ENCODE peak calls at places on chromosomes 3 and 15, in five cellular contexts. L, E, R, X and P are unnamed samples.

GRCh38 chr3:36362973-36363372 is 17.3 kb upstream of the STAC start:
- DNase-seq in L (no peak), E (peak), R (no peak), X (no peak), P (peak)

GRCh38 chr3:10411598-10412332 is 90.9 kb upstream of the SEC13 start:
- DNase-seq in L (no peak), E (no peak), R (no peak), X (no peak), P (no peak)

GRCh38 chr3:48552111-48552911 is 4.3 kb downstream of the PFKFB4 start:
- DNase-seq in L (no peak), E (no peak), R (no peak), X (no peak), P (no peak)

GRCh38 chr15:59298255-59298856 is 74.3 kb downstream of the MYO1E start:
- DNase-seq in L (no peak), E (no peak), R (no peak), X (peak), P (no peak)

GRCh38 chr3:57951106-57951882 is 56.9 kb upstream of the FLNB start:
- DNase-seq in L (peak), E (peak), R (no peak), X (no peak), P (peak)

GRCh38 chr3:49790626-49791411 is 4.5 kb upstream of the IP6K1 start:
- DNase-seq in L (peak), E (no peak), R (no peak), X (no peak), P (no peak)

GRCh38 chr3:65945480-65945879 is 93.2 kb downstream of the MAGI1 start:
- DNase-seq in L (no peak), E (no peak), R (no peak), X (no peak), P (no peak)

GRCh38 chr15:78207110-78207458 is 27.3 kb downstream of the ACSBG1 start:
- DNase-seq in L (no peak), E (no peak), R (no peak), X (no peak), P (no peak)

GRCh38 chr3:34072297-34072696 is 273.9 kb downstream of the PDCD6IP start:
- DNase-seq in L (no peak), E (no peak), R (no peak), X (no peak), P (no peak)

GRCh38 chr15:45203182-45203581 is 15.4 kb upstream of the SHF start:
- DNase-seq in L (no peak), E (no peak), R (no peak), X (no peak), P (no peak)

GRCh38 chr3:99920530-99921376 is 103.1 kb downstream of the CMSS1 start:
- DNase-seq in L (peak), E (peak), R (no peak), X (no peak), P (peak)

GRCh38 chr3:172034786-172035685 is 4.3 kb upstream of the FNDC3B start:
- DNase-seq in L (peak), E (no peak), R (no peak), X (no peak), P (no peak)

GRCh38 chr3:159766563-159767185 is 222.0 kb upstream of the IL12A start:
- DNase-seq in L (peak), E (no peak), R (no peak), X (no peak), P (peak)

GRCh38 chr3:81395739-81396138 is 365.7 kb downstream of the GBE1 start:
- DNase-seq in L (no peak), E (peak), R (peak), X (no peak), P (peak)

GRCh38 chr15:68553994-68554715 is 24.6 kb upstream of the CORO2B start:
- DNase-seq in L (peak), E (peak), R (no peak), X (no peak), P (peak)

GRCh38 chr15:78316211-78317077 is 17.0 kb upstream of the SKIC8 start:
- DNase-seq in L (no peak), E (no peak), R (no peak), X (no peak), P (no peak)

GRCh38 chr3:12840591-12841084 is 727 bp downstream of the RPL32 start:
- DNase-seq in L (no peak), E (no peak), R (no peak), X (no peak), P (no peak)

DNA sequence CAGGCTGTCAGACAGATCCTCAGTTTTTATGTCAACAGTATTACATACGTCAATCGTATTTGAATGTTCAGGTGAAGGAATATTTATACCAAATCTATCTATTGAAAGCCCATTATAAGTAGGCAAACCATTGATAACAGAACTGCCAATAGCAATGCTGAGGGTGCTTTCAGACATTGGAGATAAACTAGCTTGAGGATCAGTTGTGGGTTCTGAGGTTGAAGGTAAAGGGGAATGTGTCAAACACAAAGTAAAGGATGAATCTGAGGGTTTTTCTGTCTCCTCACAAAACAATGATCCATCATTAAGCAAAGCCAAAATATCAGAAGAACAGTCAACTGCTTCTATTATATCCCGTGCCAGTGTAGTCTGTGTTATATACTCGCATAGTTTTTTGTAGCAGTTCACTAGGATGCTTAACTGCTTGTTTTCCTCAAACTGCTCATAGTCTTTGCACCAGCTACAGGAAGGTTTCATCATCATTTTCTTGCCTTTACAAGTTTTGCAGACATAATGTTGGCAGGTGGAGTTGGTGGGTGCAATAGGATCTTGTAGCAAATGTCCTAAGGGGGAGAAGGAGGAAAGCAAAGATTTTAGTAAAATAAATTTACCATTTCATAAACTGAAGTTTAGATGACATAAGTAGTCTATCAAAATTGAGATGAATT is 43.8 kb downstream of the MSL2 start:
- DNase-seq in L (no peak), E (no peak), R (no peak), X (no peak), P (no peak)
- H3K4me2 ChIP-seq in L (no peak), E (no peak), R (no peak), X (no peak), P (no peak)

GRCh38 chr3:151426337-151426648 is 34.6 kb downstream of the IGSF10 start:
- DNase-seq in L (no peak), E (no peak), R (no peak), X (peak), P (peak)
- TF ChIP-seq MAX in L (no peak), E (no peak), R (no peak), X (no peak), P (no peak)

DNA sequence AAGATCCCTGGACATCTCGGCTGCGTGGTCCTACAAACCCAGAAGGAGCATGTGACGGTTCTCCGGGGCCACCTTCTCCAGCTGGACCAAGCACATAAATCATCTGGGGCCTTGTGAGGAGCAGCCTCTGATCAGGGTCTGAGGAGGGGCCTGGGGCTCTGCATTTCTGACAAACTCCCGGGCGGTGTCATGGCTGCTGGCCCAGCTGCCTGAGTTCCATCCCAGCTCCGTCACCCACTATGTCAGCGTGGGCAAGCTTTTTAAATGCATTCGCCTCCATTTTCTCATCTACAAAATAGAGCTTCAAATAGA is 126.3 kb upstream of the MEF2A start:
- DNase-seq in L (no peak), E (no peak), R (no peak), X (no peak), P (no peak)
- TF ChIP-seq HDAC2 in L (no peak), E (no peak), R (no peak), X (no peak), P (no peak)

GRCh38 chr3:5187920-5188418 is 462 bp downstream of the EDEM1 start:
- DNase-seq in L (peak), E (no peak), R (no peak), X (no peak), P (peak)

GRCh38 chr3:5187152-5187919 is at the start of gene EDEM1:
- DNase-seq in L (peak), E (peak), R (peak), X (peak), P (peak)

GRCh38 chr3:5186854-5187151 is 704 bp upstream of the EDEM1 start:
- DNase-seq in L (no peak), E (peak), R (no peak), X (no peak), P (no peak)

GRCh38 chr3:5190147-5190791 is 2.8 kb downstream of the EDEM1 start:
- DNase-seq in L (no peak), E (no peak), R (no peak), X (no peak), P (no peak)

DNA sequence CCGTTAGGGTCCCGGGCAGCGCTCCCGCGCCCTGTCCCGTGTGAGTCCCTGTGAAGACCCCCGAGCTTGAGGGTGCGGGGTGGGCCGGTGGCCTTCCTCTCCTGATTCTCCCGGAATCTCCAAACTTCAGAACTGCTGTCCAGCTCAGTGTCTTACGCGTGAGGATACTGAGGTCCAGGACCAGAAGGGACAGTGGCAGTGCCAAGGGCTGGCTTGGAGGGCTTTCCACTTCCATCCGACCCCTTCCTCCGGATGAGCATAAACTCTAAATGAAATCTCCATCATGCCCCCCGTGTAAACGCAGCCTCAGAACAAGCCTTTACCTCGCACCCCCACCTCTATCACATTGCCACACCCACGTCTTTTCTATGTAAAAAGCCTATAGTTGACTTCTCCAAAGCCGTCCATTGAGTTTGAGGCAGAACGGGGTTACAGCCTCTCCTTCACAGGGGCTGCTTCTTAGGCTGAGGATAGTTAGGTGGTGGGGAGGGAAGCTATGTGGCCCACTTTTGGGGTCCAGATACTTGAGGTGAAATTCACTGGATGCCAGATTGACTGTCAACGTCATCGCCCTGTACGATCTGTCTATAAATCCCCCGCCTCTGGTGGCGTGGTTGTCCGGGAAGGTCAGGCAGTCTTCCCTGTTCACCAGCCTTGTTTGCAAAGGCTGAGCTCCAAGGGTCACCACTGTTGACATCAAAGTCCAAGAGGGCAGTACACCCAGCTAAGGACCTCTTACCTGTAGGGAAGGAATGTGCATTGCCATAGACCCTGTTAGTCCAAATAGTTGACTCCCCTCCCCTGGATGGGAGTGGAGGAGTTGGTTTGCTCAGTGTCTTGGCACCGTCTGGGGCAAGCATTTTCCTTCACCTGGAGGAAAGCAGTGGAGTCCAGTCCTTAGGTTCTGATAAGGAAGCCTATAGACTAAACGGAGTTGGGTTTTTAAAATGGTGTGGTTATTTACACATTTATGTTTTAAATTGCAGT is 1.2 kb downstream of the EDEM1 start:
- DNase-seq in L (peak), E (peak), R (no peak), X (no peak), P (peak)
- H3K4me2 ChIP-seq in L (peak), E (peak), R (peak), X (peak), P (peak)

GRCh38 chr15:72475674-72476073 is 1.5 kb downstream of the ARIH1 start:
- DNase-seq in L (no peak), E (no peak), R (no peak), X (no peak), P (no peak)
- TF ChIP-seq MAX in L (no peak), E (no peak), R (no peak), X (no peak), P (no peak)

GRCh38 chr3:161969867-161970266 is 473.3 kb downstream of the OTOL1 start:
- DNase-seq in L (no peak), E (no peak), R (no peak), X (no peak), P (no peak)
- TF ChIP-seq HDAC2 in L (no peak), E (no peak), R (no peak), X (no peak), P (no peak)

GRCh38 chr3:156769661-156770654 is 56.2 kb upstream of the LEKR1 start:
- DNase-seq in L (no peak), E (no peak), R (no peak), X (no peak), P (no peak)
- H3K4me2 ChIP-seq in L (no peak), E (no peak), R (no peak), X (no peak), P (no peak)

GRCh38 chr3:101571028-101571895 is 2.7 kb upstream of the PCNP start:
- DNase-seq in L (no peak), E (no peak), R (no peak), X (no peak), P (no peak)

GRCh38 chr3:101573449-101574387 is at the start of gene PCNP:
- DNase-seq in L (peak), E (peak), R (peak), X (peak), P (peak)

GRCh38 chr3:101577276-101577675 is 3.3 kb downstream of the PCNP start:
- DNase-seq in L (no peak), E (no peak), R (no peak), X (no peak), P (no peak)

GRCh38 chr3:101574388-101575156 is 592 bp downstream of the PCNP start:
- DNase-seq in L (no peak), E (peak), R (no peak), X (peak), P (peak)
- TF ChIP-seq MAX in L (no peak), E (no peak), R (no peak), X (no peak), P (no peak)

GRCh38 chr3:71955549-71956373 is 170.8 kb upstream of the PROK2 start:
- DNase-seq in L (peak), E (peak), R (peak), X (peak), P (peak)

GRCh38 chr3:71949403-71949802 is 164.5 kb upstream of the PROK2 start:
- DNase-seq in L (no peak), E (no peak), R (no peak), X (no peak), P (no peak)

GRCh38 chr3:71956716-71957115 is 171.8 kb upstream of the PROK2 start:
- DNase-seq in L (no peak), E (no peak), R (no peak), X (no peak), P (no peak)

GRCh38 chr3:71951842-71952241 is 166.9 kb upstream of the PROK2 start:
- DNase-seq in L (no peak), E (no peak), R (no peak), X (no peak), P (no peak)
- TF ChIP-seq HDAC2 in L (no peak), E (no peak), R (no peak), X (no peak), P (no peak)

DNA sequence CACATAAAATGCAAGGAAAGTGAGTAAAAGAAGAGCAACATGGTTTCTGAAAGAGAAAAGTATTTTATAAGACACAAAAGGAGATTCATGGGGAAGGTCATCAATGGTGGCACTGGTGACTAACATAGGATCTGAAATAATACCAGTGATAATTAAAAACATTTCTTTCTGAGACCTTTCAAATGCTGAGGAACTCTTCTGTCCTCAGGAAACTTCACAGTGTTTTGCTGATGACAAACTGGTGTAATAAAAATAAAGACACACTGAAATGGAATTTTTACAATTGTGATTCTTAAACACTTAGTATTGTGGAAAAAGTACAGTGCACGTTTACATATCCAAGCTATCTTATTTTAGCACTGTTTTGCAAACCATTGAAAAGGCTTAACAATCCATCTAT is 80.4 kb upstream of the ZBTB20 start:
- DNase-seq in L (no peak), E (no peak), R (no peak), X (no peak), P (no peak)
- H3K4me2 ChIP-seq in L (no peak), E (no peak), R (no peak), X (no peak), P (no peak)